ENCODE peak calls at places on chromosome 6, in six cellular contexts. One of them, this sample, is unnamed.

GRCh38 chr6:114342826-114343781 is at the start of gene HS3ST5:
- DNase-seq in activated B cell treated with CpG ODN at 0.5 μM for 24 hours: no peak
- DNase-seq in stimulated activated effector memory CD8-positive, alpha-beta T cell treated with anti-CD3 and anti-CD28 coated beads, Interleukin-12 subunit alpha, Interleukin-12 subunit beta, amount 100 ng/mL, for 72 hours: no peak
- DNase-seq in endodermal cell: peak
- DNase-seq in activated T-helper 2 cell treated with anti-CD3 and anti-CD28 coated beads, Interferon-gamma antibody, Interleukin-2, Interleukin-4, amounts not matched to agents 10 μg/mL and 5 μg/mL and 100 μg/mL, durations not matched to agents 14 hours and 24 hours and 36 hours: no peak
- DNase-seq in adrenal gland: peak
- DNase-seq in this sample: peak

GRCh38 chr6:2718334-2719052 is 32.2 kb downstream of the MYLK4 start:
- DNase-seq in activated B cell treated with CpG ODN at 0.5 μM for 24 hours: no peak
- DNase-seq in stimulated activated effector memory CD8-positive, alpha-beta T cell treated with anti-CD3 and anti-CD28 coated beads, Interleukin-12 subunit alpha, Interleukin-12 subunit beta, amount 100 ng/mL, for 72 hours: no peak
- DNase-seq in endodermal cell: no peak
- DNase-seq in activated T-helper 2 cell treated with anti-CD3 and anti-CD28 coated beads, Interferon-gamma antibody, Interleukin-2, Interleukin-4, amounts not matched to agents 10 μg/mL and 5 μg/mL and 100 μg/mL, durations not matched to agents 14 hours and 24 hours and 36 hours: no peak
- DNase-seq in adrenal gland: no peak
- DNase-seq in this sample: no peak

GRCh38 chr6:13992417-13993055 is 67.8 kb downstream of the RNF182 start:
- DNase-seq in activated B cell treated with CpG ODN at 0.5 μM for 24 hours: no peak
- DNase-seq in stimulated activated effector memory CD8-positive, alpha-beta T cell treated with anti-CD3 and anti-CD28 coated beads, Interleukin-12 subunit alpha, Interleukin-12 subunit beta, amount 100 ng/mL, for 72 hours: no peak
- DNase-seq in endodermal cell: no peak
- DNase-seq in activated T-helper 2 cell treated with anti-CD3 and anti-CD28 coated beads, Interferon-gamma antibody, Interleukin-2, Interleukin-4, amounts not matched to agents 10 μg/mL and 5 μg/mL and 100 μg/mL, durations not matched to agents 14 hours and 24 hours and 36 hours: no peak
- DNase-seq in adrenal gland: no peak
- DNase-seq in this sample: no peak

GRCh38 chr6:43093361-43094289 is 17.5 kb downstream of the PTK7 start:
- DNase-seq in activated B cell treated with CpG ODN at 0.5 μM for 24 hours: no peak
- DNase-seq in stimulated activated effector memory CD8-positive, alpha-beta T cell treated with anti-CD3 and anti-CD28 coated beads, Interleukin-12 subunit alpha, Interleukin-12 subunit beta, amount 100 ng/mL, for 72 hours: no peak
- DNase-seq in endodermal cell: no peak
- DNase-seq in activated T-helper 2 cell treated with anti-CD3 and anti-CD28 coated beads, Interferon-gamma antibody, Interleukin-2, Interleukin-4, amounts not matched to agents 10 μg/mL and 5 μg/mL and 100 μg/mL, durations not matched to agents 14 hours and 24 hours and 36 hours: no peak
- DNase-seq in adrenal gland: no peak
- DNase-seq in this sample: peak

GRCh38 chr6:157813191-157813590 is 9.9 kb upstream of the SNX9 start:
- DNase-seq in activated B cell treated with CpG ODN at 0.5 μM for 24 hours: no peak
- DNase-seq in stimulated activated effector memory CD8-positive, alpha-beta T cell treated with anti-CD3 and anti-CD28 coated beads, Interleukin-12 subunit alpha, Interleukin-12 subunit beta, amount 100 ng/mL, for 72 hours: no peak
- DNase-seq in endodermal cell: no peak
- DNase-seq in activated T-helper 2 cell treated with anti-CD3 and anti-CD28 coated beads, Interferon-gamma antibody, Interleukin-2, Interleukin-4, amounts not matched to agents 10 μg/mL and 5 μg/mL and 100 μg/mL, durations not matched to agents 14 hours and 24 hours and 36 hours: no peak
- DNase-seq in adrenal gland: peak
- DNase-seq in this sample: no peak

GRCh38 chr6:36874443-36875249 is at the start of gene PPIL1:
- DNase-seq in activated B cell treated with CpG ODN at 0.5 μM for 24 hours: peak
- DNase-seq in stimulated activated effector memory CD8-positive, alpha-beta T cell treated with anti-CD3 and anti-CD28 coated beads, Interleukin-12 subunit alpha, Interleukin-12 subunit beta, amount 100 ng/mL, for 72 hours: peak
- DNase-seq in endodermal cell: peak
- DNase-seq in activated T-helper 2 cell treated with anti-CD3 and anti-CD28 coated beads, Interferon-gamma antibody, Interleukin-2, Interleukin-4, amounts not matched to agents 10 μg/mL and 5 μg/mL and 100 μg/mL, durations not matched to agents 14 hours and 24 hours and 36 hours: peak
- DNase-seq in adrenal gland: peak
- DNase-seq in this sample: peak

GRCh38 chr6:94270040-94270689 is 850.8 kb upstream of the EPHA7 start:
- DNase-seq in activated B cell treated with CpG ODN at 0.5 μM for 24 hours: no peak
- DNase-seq in stimulated activated effector memory CD8-positive, alpha-beta T cell treated with anti-CD3 and anti-CD28 coated beads, Interleukin-12 subunit alpha, Interleukin-12 subunit beta, amount 100 ng/mL, for 72 hours: no peak
- DNase-seq in endodermal cell: peak
- DNase-seq in activated T-helper 2 cell treated with anti-CD3 and anti-CD28 coated beads, Interferon-gamma antibody, Interleukin-2, Interleukin-4, amounts not matched to agents 10 μg/mL and 5 μg/mL and 100 μg/mL, durations not matched to agents 14 hours and 24 hours and 36 hours: no peak
- DNase-seq in adrenal gland: no peak
- DNase-seq in this sample: no peak

GRCh38 chr6:35185302-35185681 is 28.5 kb upstream of the SCUBE3 start:
- DNase-seq in activated B cell treated with CpG ODN at 0.5 μM for 24 hours: no peak
- DNase-seq in stimulated activated effector memory CD8-positive, alpha-beta T cell treated with anti-CD3 and anti-CD28 coated beads, Interleukin-12 subunit alpha, Interleukin-12 subunit beta, amount 100 ng/mL, for 72 hours: no peak
- DNase-seq in endodermal cell: no peak
- DNase-seq in activated T-helper 2 cell treated with anti-CD3 and anti-CD28 coated beads, Interferon-gamma antibody, Interleukin-2, Interleukin-4, amounts not matched to agents 10 μg/mL and 5 μg/mL and 100 μg/mL, durations not matched to agents 14 hours and 24 hours and 36 hours: no peak
- DNase-seq in adrenal gland: no peak
- DNase-seq in this sample: no peak

GRCh38 chr6:39080246-39080875 is 31.8 kb downstream of the GLP1R start:
- DNase-seq in activated B cell treated with CpG ODN at 0.5 μM for 24 hours: no peak
- DNase-seq in stimulated activated effector memory CD8-positive, alpha-beta T cell treated with anti-CD3 and anti-CD28 coated beads, Interleukin-12 subunit alpha, Interleukin-12 subunit beta, amount 100 ng/mL, for 72 hours: no peak
- DNase-seq in endodermal cell: no peak
- DNase-seq in activated T-helper 2 cell treated with anti-CD3 and anti-CD28 coated beads, Interferon-gamma antibody, Interleukin-2, Interleukin-4, amounts not matched to agents 10 μg/mL and 5 μg/mL and 100 μg/mL, durations not matched to agents 14 hours and 24 hours and 36 hours: no peak
- DNase-seq in adrenal gland: no peak
- DNase-seq in this sample: peak

GRCh38 chr6:131960371-131961133 is 9.4 kb upstream of the CCN2 start:
- DNase-seq in activated B cell treated with CpG ODN at 0.5 μM for 24 hours: no peak
- DNase-seq in stimulated activated effector memory CD8-positive, alpha-beta T cell treated with anti-CD3 and anti-CD28 coated beads, Interleukin-12 subunit alpha, Interleukin-12 subunit beta, amount 100 ng/mL, for 72 hours: no peak
- DNase-seq in endodermal cell: no peak
- DNase-seq in activated T-helper 2 cell treated with anti-CD3 and anti-CD28 coated beads, Interferon-gamma antibody, Interleukin-2, Interleukin-4, amounts not matched to agents 10 μg/mL and 5 μg/mL and 100 μg/mL, durations not matched to agents 14 hours and 24 hours and 36 hours: no peak
- DNase-seq in adrenal gland: no peak
- DNase-seq in this sample: no peak

GRCh38 chr6:140354296-140354695 is 979.8 kb upstream of the CITED2 start:
- DNase-seq in activated B cell treated with CpG ODN at 0.5 μM for 24 hours: no peak
- DNase-seq in stimulated activated effector memory CD8-positive, alpha-beta T cell treated with anti-CD3 and anti-CD28 coated beads, Interleukin-12 subunit alpha, Interleukin-12 subunit beta, amount 100 ng/mL, for 72 hours: no peak
- DNase-seq in endodermal cell: no peak
- DNase-seq in activated T-helper 2 cell treated with anti-CD3 and anti-CD28 coated beads, Interferon-gamma antibody, Interleukin-2, Interleukin-4, amounts not matched to agents 10 μg/mL and 5 μg/mL and 100 μg/mL, durations not matched to agents 14 hours and 24 hours and 36 hours: no peak
- DNase-seq in adrenal gland: no peak
- DNase-seq in this sample: no peak